ENCODE peak calls at places on chromosome 19, in four cellular contexts. I is AG04450, C is K562, P is AG10803. F is an unnamed sample.
A peak's percentile ranks its signal among the peaks of the same experiment; 100 is the strongest.

GRCh38 chr19:16252459-16253205 is 54.9 kb downstream of the AP1M1 start:
- DNase-seq in P (no peak), I (no peak), C (no peak), F (no peak)

GRCh38 chr19:54955356-54955755 is 8.0 kb upstream of the NLRP7 start:
- DNase-seq in C (no peak), P (no peak), I (no peak), F (no peak)

GRCh38 chr19:33426621-33427475 is 53.3 kb downstream of the CEBPG start:
- DNase-seq in P (no peak), I (no peak), C (no peak), F (peak; percentile 54)

GRCh38 chr19:31451686-31452325 is 102.6 kb upstream of the TSHZ3 start:
- DNase-seq in I (no peak), C (no peak), P (no peak), F (no peak)

GRCh38 chr19:56076413-56076998 is 44.6 kb downstream of the ZNF787 start:
- DNase-seq in P (peak; percentile 45), I (peak; percentile 15), C (peak; percentile 63), F (peak; percentile 71)

GRCh38 chr19:35034588-35035382 is 4.5 kb downstream of the SCN1B start:
- DNase-seq in C (no peak), P (no peak), I (no peak), F (no peak)

GRCh38 chr19:31340059-31341025 is 8.9 kb downstream of the TSHZ3 start:
- DNase-seq in P (peak; percentile 93), C (no peak), I (no peak), F (no peak)

GRCh38 chr19:16330368-16330801 is 5.8 kb downstream of the KLF2 start:
- DNase-seq in I (no peak), C (peak; percentile 79), P (peak; percentile 79), F (no peak)

GRCh38 chr19:51460164-51460992 is 2.1 kb upstream of the SIGLEC8 start:
- DNase-seq in I (no peak), C (peak; percentile 56), P (no peak), F (no peak)

GRCh38 chr19:12787458-12787857 is 3.8 kb upstream of the JUNB start:
- DNase-seq in C (no peak), I (no peak), P (no peak), F (no peak)

GRCh38 chr19:12789098-12789903 is 2.0 kb upstream of the JUNB start:
- DNase-seq in I (no peak), P (no peak), C (no peak), F (no peak)

GRCh38 chr19:12789904-12790619 is 1.2 kb upstream of the JUNB start:
- DNase-seq in I (peak; percentile 92), C (peak; percentile 88), P (peak; percentile 97), F (peak; percentile 97)

GRCh38 chr19:12788025-12788681 is 3.1 kb upstream of the JUNB start:
- DNase-seq in P (no peak), I (no peak), C (no peak), F (no peak)

DNA sequence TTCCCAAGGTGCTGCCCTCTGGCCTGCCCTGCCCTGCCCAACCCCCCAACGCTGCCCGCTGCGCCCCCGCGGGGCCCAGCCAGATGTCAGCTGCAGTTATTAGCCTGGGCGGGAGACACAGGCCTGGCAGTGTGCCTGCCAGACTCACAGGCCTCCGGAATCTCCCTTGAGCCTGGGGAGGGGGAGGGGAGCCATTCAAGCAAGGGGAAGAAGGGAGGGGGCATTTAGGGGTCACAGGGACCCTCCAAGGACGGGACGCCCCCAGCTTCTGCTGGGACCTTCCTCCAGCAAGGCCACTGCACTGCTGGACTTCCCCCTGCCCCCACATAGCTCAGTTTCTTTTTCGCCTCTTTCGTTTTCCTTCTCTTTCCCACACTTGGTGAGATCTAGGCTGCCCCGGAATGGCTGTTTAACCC is 2.6 kb upstream of the JUNB start:
- DNase-seq in C (no peak), P (peak; percentile 72), I (no peak), F (peak; percentile 58)
- TF ChIP-seq CTCF in C (no peak), P (no peak), I (no peak), F (no peak)

GRCh38 chr19:43594081-43594697 is 1.7 kb downstream of the IRGQ start:
- DNase-seq in I (no peak), P (no peak), C (no peak), F (no peak)

GRCh38 chr19:43596842-43597461 is 557 bp downstream of the ZNF576 start:
- DNase-seq in C (no peak), P (no peak), I (no peak), F (no peak)

GRCh38 chr19:43595999-43596841 is at the start of the genes IRGQ and ZNF576:
- DNase-seq in P (peak; percentile 98), I (peak; percentile 99), C (peak; percentile 99), F (peak; percentile 100)

GRCh38 chr19:43595605-43595998 is 332 bp downstream of the IRGQ start:
- DNase-seq in I (no peak), C (no peak), P (no peak), F (no peak)

GRCh38 chr19:43594710-43595604 is 977 bp downstream of the IRGQ start:
- DNase-seq in P (peak; percentile 51), C (peak; percentile 47), I (no peak), F (peak; percentile 66)
- TF ChIP-seq CTCF in P (peak; percentile 79), C (peak; percentile 92), I (peak; percentile 90), F (peak; percentile 78)

DNA sequence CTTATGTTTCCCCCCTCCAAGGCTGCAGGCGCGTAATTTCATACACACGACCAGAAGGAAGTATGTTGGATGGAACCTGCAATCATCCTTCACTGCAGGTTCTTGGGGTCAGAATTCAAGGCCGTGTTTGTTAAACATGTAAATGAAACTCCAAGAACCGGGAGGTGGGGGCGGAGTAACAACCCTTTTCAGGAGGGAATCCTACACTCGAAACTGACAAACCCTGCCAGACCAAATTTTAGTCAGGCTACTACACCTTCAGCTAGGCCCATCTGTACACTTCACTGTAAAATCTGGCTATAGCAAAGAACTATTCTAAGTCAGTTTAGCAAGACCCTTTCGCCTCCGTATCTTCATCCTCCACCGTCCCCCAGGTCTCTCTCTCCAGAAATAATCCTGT is 1.2 kb downstream of the ZNF607 start:
- DNase-seq in P (no peak), I (no peak), C (no peak), F (no peak)
- TF ChIP-seq CTCF in P (no peak), I (no peak), C (no peak), F (no peak)

GRCh38 chr19:664913-665443 is 2.0 kb upstream of the RNF126 start:
- DNase-seq in C (peak; percentile 75), I (peak; percentile 55), P (peak; percentile 62), F (peak; percentile 97)

GRCh38 chr19:676007-676342 is 217 bp upstream of the FSTL3 start:
- DNase-seq in I (no peak), C (no peak), P (no peak), F (no peak)

GRCh38 chr19:676343-677105 is at the start of gene FSTL3:
- DNase-seq in C (peak; percentile 70), I (no peak), P (no peak), F (peak; percentile 54)

GRCh38 chr19:674282-675151 is 1.7 kb upstream of the FSTL3 start:
- DNase-seq in C (no peak), P (no peak), I (no peak), F (no peak)

DNA sequence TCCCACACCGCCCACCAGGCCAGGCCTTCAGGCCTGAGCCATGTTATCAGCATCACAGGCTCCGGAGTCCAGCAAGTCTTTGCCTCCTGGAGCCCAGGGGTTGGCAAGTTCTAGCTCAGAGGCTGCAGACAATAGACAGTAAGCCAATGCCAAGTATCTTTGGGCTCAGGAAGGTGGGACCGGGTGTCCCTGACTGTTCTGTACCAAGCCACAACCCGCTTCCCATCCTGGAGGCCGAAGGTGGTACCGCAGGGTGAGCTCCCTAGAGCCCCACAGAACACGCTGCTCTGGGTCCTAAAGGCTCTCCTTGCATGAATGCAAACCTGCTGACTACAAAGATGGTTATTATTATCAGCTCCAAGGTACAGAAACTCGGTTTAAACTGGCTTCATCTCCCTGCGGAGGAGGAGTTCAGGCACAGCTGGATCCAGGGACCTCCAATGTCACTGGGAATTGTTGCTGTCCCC is 5.5 kb upstream of the FSTL3 start:
- DNase-seq in C (no peak), I (no peak), P (no peak), F (no peak)
- TF ChIP-seq CTCF in C (no peak), I (peak; percentile 9), P (no peak), F (no peak)

DNA sequence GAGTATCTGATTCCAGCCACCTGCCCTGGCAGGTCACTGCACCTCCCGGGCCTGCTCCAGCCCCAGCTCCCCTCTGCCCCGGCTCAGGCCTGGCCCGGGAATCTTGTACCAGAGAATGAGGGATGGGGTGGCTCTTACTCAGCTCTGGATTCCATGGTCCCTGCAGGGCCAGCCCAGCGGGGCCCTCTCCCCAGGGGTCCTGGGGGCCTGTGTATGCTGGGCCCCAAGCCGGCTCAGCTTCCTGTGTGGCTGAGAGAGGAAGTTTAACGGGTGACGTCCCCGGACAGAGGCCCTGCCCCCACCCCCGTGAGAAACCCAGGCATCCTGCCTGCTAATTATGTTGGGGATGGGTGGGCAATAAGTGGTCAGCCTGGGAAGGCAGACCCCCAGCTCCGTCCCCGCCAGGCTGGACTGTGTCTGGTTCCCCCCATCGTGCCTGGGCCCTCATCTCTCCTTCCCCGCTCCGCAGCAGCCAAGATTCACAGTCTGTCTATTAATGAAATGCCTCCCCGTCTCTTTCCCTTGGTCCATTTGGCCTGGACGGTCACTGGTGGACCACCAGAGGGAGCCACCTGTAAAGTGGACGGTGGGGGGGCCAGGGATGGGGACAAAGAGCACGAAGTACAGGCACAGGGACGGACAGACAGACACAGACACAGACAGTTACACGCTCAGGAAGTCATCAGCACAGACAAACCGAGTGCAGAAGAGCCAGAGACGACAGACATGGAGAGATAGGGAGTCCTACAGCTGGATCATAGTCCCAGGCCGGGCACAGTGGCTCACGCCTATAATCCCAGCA is at the start of gene DENND1C:
- DNase-seq in C (peak; percentile 76), P (no peak), I (no peak), F (peak; percentile 55)
- TF ChIP-seq CTCF in C (peak; percentile 90), P (peak; percentile 46), I (peak; percentile 51), F (peak; percentile 52)

DNA sequence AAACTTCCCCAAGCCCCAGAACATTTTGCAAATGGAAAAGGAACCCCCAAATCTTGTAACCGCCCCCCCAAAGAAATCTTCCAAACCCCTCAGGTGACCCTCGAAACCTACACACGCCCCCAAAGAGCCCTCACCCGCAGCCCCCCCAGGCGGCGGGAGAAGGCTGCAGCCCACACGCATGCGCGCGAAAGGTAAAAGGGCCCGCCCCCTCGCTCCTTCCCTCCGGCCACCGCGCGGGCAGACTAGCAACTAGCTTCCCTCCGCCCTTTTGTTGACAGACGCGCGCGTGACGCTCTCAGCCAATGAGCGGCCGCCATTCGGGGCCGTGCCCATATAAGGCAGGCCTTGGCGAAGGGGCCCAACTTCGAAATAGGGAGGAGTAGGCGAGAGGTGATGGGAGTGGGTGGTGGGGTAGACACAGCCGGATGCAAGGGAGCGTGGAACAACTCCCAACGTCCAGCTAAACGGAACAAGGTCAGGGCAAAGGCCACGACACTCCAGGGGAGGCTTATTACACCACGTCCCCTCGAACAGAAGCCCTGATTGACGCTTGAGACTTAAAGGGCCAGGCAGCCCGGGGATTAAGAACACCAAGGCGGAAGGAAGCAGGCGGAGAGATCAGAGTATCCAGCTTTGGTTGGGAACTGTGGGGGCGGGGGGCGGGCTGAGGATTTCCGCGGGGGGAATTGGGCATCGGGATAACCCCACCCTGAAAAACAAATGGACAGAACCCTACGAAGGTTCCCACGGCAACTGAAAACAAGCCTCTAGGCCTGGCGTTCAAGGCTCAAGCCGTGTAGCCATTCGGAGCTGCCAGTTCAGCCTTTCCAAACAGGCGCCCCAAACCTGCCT is 13.3 kb downstream of the FBXO46 start:
- DNase-seq in C (peak; percentile 97), P (peak; percentile 99), I (peak; percentile 97), F (peak; percentile 97)
- TF ChIP-seq CTCF in C (no peak), P (peak; percentile 13), I (peak; percentile 16), F (no peak)

GRCh38 chr19:1850809-1851544 is 2.7 kb upstream of the REXO1 start:
- DNase-seq in P (no peak), I (no peak), C (no peak), F (no peak)
- TF ChIP-seq CTCF in P (no peak), I (peak; percentile 16), C (peak; percentile 49), F (no peak)